ENCODE peak calls at places on chromosomes 5 and 9, in six cellular contexts. One of them, this sample, is unnamed.

GRCh38 chr9:79312686-79313421 is 258.9 kb upstream of the TLE4 start:
- DNase-seq in A549: no peak
- DNase-seq in activated CD4-positive, alpha-beta T cell treated with anti-CD3 and anti-CD28 coated beads for 36 hours: no peak
- DNase-seq in stimulated activated CD8-positive, alpha-beta memory T cell treated with anti-CD3 and anti-CD28 coated beads, Interleukin-2, amount 100 ng/mL, for 48 hours: no peak
- DNase-seq in CD8-positive, alpha-beta T cell: no peak
- DNase-seq in NCI-H187: no peak
- DNase-seq in this sample: no peak

GRCh38 chr9:135156525-135157510 is 69.3 kb downstream of the OLFM1 start:
- DNase-seq in stimulated activated CD8-positive, alpha-beta memory T cell treated with anti-CD3 and anti-CD28 coated beads, Interleukin-2, amount 100 ng/mL, for 48 hours: peak
- DNase-seq in activated CD4-positive, alpha-beta T cell treated with anti-CD3 and anti-CD28 coated beads for 36 hours: peak
- DNase-seq in CD8-positive, alpha-beta T cell: no peak
- DNase-seq in NCI-H187: no peak
- DNase-seq in A549: peak
- DNase-seq in this sample: peak

GRCh38 chr5:61332891-61333350 is 863 bp downstream of the ZSWIM6 start:
- DNase-seq in stimulated activated CD8-positive, alpha-beta memory T cell treated with anti-CD3 and anti-CD28 coated beads, Interleukin-2, amount 100 ng/mL, for 48 hours: no peak
- DNase-seq in A549: peak
- DNase-seq in NCI-H187: no peak
- DNase-seq in activated CD4-positive, alpha-beta T cell treated with anti-CD3 and anti-CD28 coated beads for 36 hours: peak
- DNase-seq in CD8-positive, alpha-beta T cell: peak
- DNase-seq in this sample: peak

GRCh38 chr9:8895498-8896224 is 1096.1 kb upstream of the DMAC1 start:
- DNase-seq in stimulated activated CD8-positive, alpha-beta memory T cell treated with anti-CD3 and anti-CD28 coated beads, Interleukin-2, amount 100 ng/mL, for 48 hours: no peak
- DNase-seq in A549: peak
- DNase-seq in NCI-H187: no peak
- DNase-seq in activated CD4-positive, alpha-beta T cell treated with anti-CD3 and anti-CD28 coated beads for 36 hours: no peak
- DNase-seq in CD8-positive, alpha-beta T cell: no peak
- DNase-seq in this sample: no peak

GRCh38 chr5:95043234-95043633 is 241.7 kb downstream of the MCTP1 start:
- DNase-seq in stimulated activated CD8-positive, alpha-beta memory T cell treated with anti-CD3 and anti-CD28 coated beads, Interleukin-2, amount 100 ng/mL, for 48 hours: no peak
- DNase-seq in A549: no peak
- DNase-seq in CD8-positive, alpha-beta T cell: no peak
- DNase-seq in NCI-H187: no peak
- DNase-seq in activated CD4-positive, alpha-beta T cell treated with anti-CD3 and anti-CD28 coated beads for 36 hours: no peak
- DNase-seq in this sample: no peak

GRCh38 chr9:18566125-18566524 is 92.2 kb downstream of the ADAMTSL1 start:
- DNase-seq in A549: peak
- DNase-seq in stimulated activated CD8-positive, alpha-beta memory T cell treated with anti-CD3 and anti-CD28 coated beads, Interleukin-2, amount 100 ng/mL, for 48 hours: no peak
- DNase-seq in activated CD4-positive, alpha-beta T cell treated with anti-CD3 and anti-CD28 coated beads for 36 hours: no peak
- DNase-seq in NCI-H187: no peak
- DNase-seq in CD8-positive, alpha-beta T cell: no peak
- DNase-seq in this sample: no peak

GRCh38 chr9:115636596-115636995 is 517.0 kb upstream of the PAPPA start:
- DNase-seq in activated CD4-positive, alpha-beta T cell treated with anti-CD3 and anti-CD28 coated beads for 36 hours: no peak
- DNase-seq in NCI-H187: no peak
- DNase-seq in A549: no peak
- DNase-seq in CD8-positive, alpha-beta T cell: no peak
- DNase-seq in stimulated activated CD8-positive, alpha-beta memory T cell treated with anti-CD3 and anti-CD28 coated beads, Interleukin-2, amount 100 ng/mL, for 48 hours: no peak
- DNase-seq in this sample: no peak

GRCh38 chr5:43973908-43974307 is 370.9 kb downstream of the NNT start:
- DNase-seq in NCI-H187: no peak
- DNase-seq in activated CD4-positive, alpha-beta T cell treated with anti-CD3 and anti-CD28 coated beads for 36 hours: no peak
- DNase-seq in CD8-positive, alpha-beta T cell: no peak
- DNase-seq in A549: no peak
- DNase-seq in stimulated activated CD8-positive, alpha-beta memory T cell treated with anti-CD3 and anti-CD28 coated beads, Interleukin-2, amount 100 ng/mL, for 48 hours: no peak
- DNase-seq in this sample: no peak

GRCh38 chr5:91707521-91707841 is 324.4 kb upstream of the ARRDC3 start:
- DNase-seq in A549: no peak
- DNase-seq in CD8-positive, alpha-beta T cell: no peak
- DNase-seq in activated CD4-positive, alpha-beta T cell treated with anti-CD3 and anti-CD28 coated beads for 36 hours: no peak
- DNase-seq in NCI-H187: no peak
- DNase-seq in stimulated activated CD8-positive, alpha-beta memory T cell treated with anti-CD3 and anti-CD28 coated beads, Interleukin-2, amount 100 ng/mL, for 48 hours: no peak
- DNase-seq in this sample: no peak

GRCh38 chr5:172972557-172972956 is 11.0 kb upstream of the ATP6V0E1 start:
- DNase-seq in NCI-H187: no peak
- DNase-seq in CD8-positive, alpha-beta T cell: no peak
- DNase-seq in A549: no peak
- DNase-seq in stimulated activated CD8-positive, alpha-beta memory T cell treated with anti-CD3 and anti-CD28 coated beads, Interleukin-2, amount 100 ng/mL, for 48 hours: no peak
- DNase-seq in activated CD4-positive, alpha-beta T cell treated with anti-CD3 and anti-CD28 coated beads for 36 hours: no peak
- DNase-seq in this sample: no peak

GRCh38 chr5:111670826-111671492 is 86.0 kb downstream of the NREP start:
- DNase-seq in NCI-H187: no peak
- DNase-seq in A549: no peak
- DNase-seq in activated CD4-positive, alpha-beta T cell treated with anti-CD3 and anti-CD28 coated beads for 36 hours: no peak
- DNase-seq in CD8-positive, alpha-beta T cell: no peak
- DNase-seq in stimulated activated CD8-positive, alpha-beta memory T cell treated with anti-CD3 and anti-CD28 coated beads, Interleukin-2, amount 100 ng/mL, for 48 hours: no peak
- DNase-seq in this sample: no peak

GRCh38 chr9:613771-614347 is 227.6 kb upstream of the DMRT1 start:
- DNase-seq in NCI-H187: no peak
- DNase-seq in CD8-positive, alpha-beta T cell: no peak
- DNase-seq in stimulated activated CD8-positive, alpha-beta memory T cell treated with anti-CD3 and anti-CD28 coated beads, Interleukin-2, amount 100 ng/mL, for 48 hours: peak
- DNase-seq in activated CD4-positive, alpha-beta T cell treated with anti-CD3 and anti-CD28 coated beads for 36 hours: peak
- DNase-seq in A549: peak
- DNase-seq in this sample: peak

GRCh38 chr5:175279506-175279905 is 164.5 kb downstream of the DRD1 start:
- DNase-seq in CD8-positive, alpha-beta T cell: no peak
- DNase-seq in NCI-H187: no peak
- DNase-seq in stimulated activated CD8-positive, alpha-beta memory T cell treated with anti-CD3 and anti-CD28 coated beads, Interleukin-2, amount 100 ng/mL, for 48 hours: no peak
- DNase-seq in activated CD4-positive, alpha-beta T cell treated with anti-CD3 and anti-CD28 coated beads for 36 hours: no peak
- DNase-seq in A549: no peak
- DNase-seq in this sample: no peak

GRCh38 chr5:107265268-107265667 is 405.5 kb downstream of the EFNA5 start:
- DNase-seq in A549: no peak
- DNase-seq in stimulated activated CD8-positive, alpha-beta memory T cell treated with anti-CD3 and anti-CD28 coated beads, Interleukin-2, amount 100 ng/mL, for 48 hours: no peak
- DNase-seq in NCI-H187: no peak
- DNase-seq in CD8-positive, alpha-beta T cell: no peak
- DNase-seq in activated CD4-positive, alpha-beta T cell treated with anti-CD3 and anti-CD28 coated beads for 36 hours: no peak
- DNase-seq in this sample: no peak

GRCh38 chr9:87535817-87536539 is 38.3 kb downstream of the DAPK1 start:
- DNase-seq in A549: no peak
- DNase-seq in CD8-positive, alpha-beta T cell: no peak
- DNase-seq in stimulated activated CD8-positive, alpha-beta memory T cell treated with anti-CD3 and anti-CD28 coated beads, Interleukin-2, amount 100 ng/mL, for 48 hours: peak
- DNase-seq in NCI-H187: no peak
- DNase-seq in activated CD4-positive, alpha-beta T cell treated with anti-CD3 and anti-CD28 coated beads for 36 hours: peak
- DNase-seq in this sample: no peak

GRCh38 chr5:133251296-133252132 is 199.7 kb downstream of the HSPA4 start:
- DNase-seq in A549: no peak
- DNase-seq in CD8-positive, alpha-beta T cell: no peak
- DNase-seq in NCI-H187: no peak
- DNase-seq in activated CD4-positive, alpha-beta T cell treated with anti-CD3 and anti-CD28 coated beads for 36 hours: no peak
- DNase-seq in stimulated activated CD8-positive, alpha-beta memory T cell treated with anti-CD3 and anti-CD28 coated beads, Interleukin-2, amount 100 ng/mL, for 48 hours: no peak
- DNase-seq in this sample: no peak